ENCODE peak calls at places on chromosomes 3 and 15, in four cellular contexts. D is HepG2, O is HCT116, T is K562. A is an unnamed sample.
A peak's percentile ranks its signal among the peaks of the same experiment; 100 is the strongest.

GRCh38 chr3:140545756-140546155 is 132.1 kb upstream of the TRIM42 start:
- DNase-seq in D (no peak), O (no peak), T (no peak), A (no peak)

GRCh38 chr15:23073890-23074631 is 34.7 kb upstream of the TUBGCP5 start:
- DNase-seq in D (no peak), O (no peak), T (no peak), A (no peak)

GRCh38 chr15:58932791-58933310 is 628 bp downstream of the SLTM start:
- DNase-seq in D (no peak), O (no peak), T (peak; percentile 45), A (no peak)

GRCh38 chr15:74716647-74717046 is 8.7 kb downstream of the CYP1A1 start:
- DNase-seq in D (peak; percentile 52), O (no peak), T (no peak), A (no peak)

GRCh38 chr15:28901987-28902745 is 16.4 kb downstream of the APBA2 start:
- DNase-seq in D (no peak), O (no peak), T (peak; percentile 64), A (no peak)

GRCh38 chr15:42490246-42490742 is 647 bp downstream of the ZNF106 start:
- DNase-seq in D (no peak), O (no peak), T (no peak), A (no peak)

GRCh38 chr15:71050461-71050860 is 64.8 kb upstream of the THSD4 start:
- DNase-seq in D (no peak), O (no peak), T (no peak), A (no peak)

GRCh38 chr3:128231596-128231995 is 78.3 kb downstream of the EEFSEC start:
- DNase-seq in D (no peak), O (no peak), T (no peak), A (no peak)

GRCh38 chr15:60079210-60079609 is 75.1 kb downstream of the FOXB1 start:
- DNase-seq in D (no peak), O (no peak), T (no peak), A (no peak)

GRCh38 chr3:17810759-17811158 is 68.3 kb upstream of the TBC1D5 start:
- DNase-seq in D (peak; percentile 15), O (peak; percentile 13), T (peak; percentile 24), A (no peak)

GRCh38 chr3:99167016-99167415 is 265.5 kb upstream of the DCBLD2 start:
- DNase-seq in D (no peak), O (no peak), T (no peak), A (no peak)

GRCh38 chr3:127206154-127206553 is 13.2 kb downstream of the PRR23E start:
- DNase-seq in D (no peak), O (no peak), T (no peak), A (no peak)

GRCh38 chr15:43168192-43169107 is 16.8 kb upstream of the CCNDBP1 start:
- DNase-seq in D (no peak), O (no peak), T (no peak), A (no peak)

GRCh38 chr3:14133876-14134275 is 9.0 kb downstream of the TMEM43 start:
- DNase-seq in D (no peak), O (no peak), T (no peak), A (no peak)

GRCh38 chr15:91224750-91225380 is 124.8 kb downstream of the SV2B start:
- DNase-seq in D (peak; percentile 25), O (peak; percentile 47), T (peak; percentile 60), A (no peak)

GRCh38 chr15:95940431-95940985 is 390.0 kb upstream of the NR2F2 start:
- DNase-seq in D (no peak), O (no peak), T (no peak), A (peak; percentile 49)

GRCh38 chr3:12884104-12884742 is 42.9 kb upstream of the RPL32 start:
- DNase-seq in D (no peak), O (no peak), T (no peak), A (no peak)

GRCh38 chr3:127077506-127078064 is 94.7 kb downstream of the PLXNA1 start:
- DNase-seq in D (no peak), O (no peak), T (no peak), A (no peak)

GRCh38 chr3:65951836-65952505 is 86.7 kb downstream of the MAGI1 start:
- DNase-seq in D (peak; percentile 74), O (peak; percentile 73), T (no peak), A (no peak)

GRCh38 chr15:68492855-68493254 is 60.9 kb upstream of the ITGA11 start:
- DNase-seq in D (no peak), O (no peak), T (no peak), A (no peak)

GRCh38 chr3:51391566-51392300 is 648 bp downstream of the RBM15B start:
- DNase-seq in D (no peak), O (no peak), T (peak; percentile 17), A (peak; percentile 69)

GRCh38 chr15:80251505-80252280 is at the start of gene CTXND1:
- DNase-seq in D (no peak), O (no peak), T (no peak), A (no peak)

GRCh38 chr3:189334064-189334920 is 162.5 kb downstream of the TPRG1 start:
- DNase-seq in D (no peak), O (no peak), T (no peak), A (no peak)

GRCh38 chr15:40357246-40357645 is 773 bp upstream of the DISP2 start:
- DNase-seq in D (no peak), O (no peak), T (no peak), A (no peak)

GRCh38 chr3:96776818-96777217 is 37.6 kb upstream of the EPHA6 start:
- DNase-seq in D (no peak), O (no peak), T (no peak), A (no peak)

GRCh38 chr3:161548301-161548700 is 51.7 kb downstream of the OTOL1 start:
- DNase-seq in D (no peak), O (no peak), T (no peak), A (no peak)

GRCh38 chr3:137642831-137643230 is 121.3 kb upstream of the SOX14 start:
- DNase-seq in D (no peak), O (no peak), T (no peak), A (no peak)

GRCh38 chr15:59339252-59339672 is 33.4 kb downstream of the MYO1E start:
- DNase-seq in D (peak; percentile 90), O (no peak), T (no peak), A (no peak)

GRCh38 chr3:84836961-84837360 is 121.8 kb upstream of the CADM2 start:
- DNase-seq in D (no peak), O (no peak), T (no peak), A (peak; percentile 88)

GRCh38 chr3:90035643-90036042 is 928.2 kb downstream of the EPHA3 start:
- DNase-seq in D (no peak), O (no peak), T (no peak), A (no peak)

GRCh38 chr3:156465222-156465621 is 89.7 kb downstream of the SSR3 start:
- DNase-seq in D (no peak), O (no peak), T (no peak), A (no peak)

GRCh38 chr15:31153531-31153930 is 52.0 kb upstream of the TRPM1 start:
- DNase-seq in D (no peak), O (no peak), T (no peak), A (no peak)

GRCh38 chr3:33639889-33640288 is 78.2 kb downstream of the CLASP2 start:
- DNase-seq in D (no peak), O (no peak), T (no peak), A (no peak)

GRCh38 chr3:123503200-123503599 is 54.3 kb upstream of the ADCY5 start:
- DNase-seq in D (no peak), O (no peak), T (no peak), A (no peak)

GRCh38 chr3:120567370-120568197 is 28.6 kb upstream of the NDUFB4 start:
- DNase-seq in D (peak; percentile 11), O (no peak), T (no peak), A (no peak)

GRCh38 chr3:177195242-177195940 is 1.9 kb downstream of the TBL1XR1 start:
- DNase-seq in D (no peak), O (no peak), T (peak; percentile 53), A (no peak)
- TF ChIP-seq FOSL1 in D (no peak), O (no peak), T (no peak), A (no peak)

GRCh38 chr3:166351461-166351860 is 514.2 kb upstream of the BCHE start:
- DNase-seq in D (no peak), O (no peak), T (no peak), A (no peak)
- TF ChIP-seq FOSL1 in D (no peak), O (no peak), T (no peak), A (no peak)

GRCh38 chr15:77527831-77528231 is 104.9 kb downstream of the LINGO1 start:
- DNase-seq in D (no peak), O (no peak), T (no peak), A (no peak)

GRCh38 chr15:77529394-77530159 is 103.1 kb downstream of the LINGO1 start:
- DNase-seq in D (peak; percentile 50), O (no peak), T (no peak), A (no peak)

GRCh38 chr15:77528968-77529319 is 103.8 kb downstream of the LINGO1 start:
- DNase-seq in D (no peak), O (no peak), T (no peak), A (no peak)

GRCh38 chr15:77527164-77527778 is 105.4 kb downstream of the LINGO1 start:
- DNase-seq in D (peak; percentile 70), O (no peak), T (no peak), A (no peak)

DNA sequence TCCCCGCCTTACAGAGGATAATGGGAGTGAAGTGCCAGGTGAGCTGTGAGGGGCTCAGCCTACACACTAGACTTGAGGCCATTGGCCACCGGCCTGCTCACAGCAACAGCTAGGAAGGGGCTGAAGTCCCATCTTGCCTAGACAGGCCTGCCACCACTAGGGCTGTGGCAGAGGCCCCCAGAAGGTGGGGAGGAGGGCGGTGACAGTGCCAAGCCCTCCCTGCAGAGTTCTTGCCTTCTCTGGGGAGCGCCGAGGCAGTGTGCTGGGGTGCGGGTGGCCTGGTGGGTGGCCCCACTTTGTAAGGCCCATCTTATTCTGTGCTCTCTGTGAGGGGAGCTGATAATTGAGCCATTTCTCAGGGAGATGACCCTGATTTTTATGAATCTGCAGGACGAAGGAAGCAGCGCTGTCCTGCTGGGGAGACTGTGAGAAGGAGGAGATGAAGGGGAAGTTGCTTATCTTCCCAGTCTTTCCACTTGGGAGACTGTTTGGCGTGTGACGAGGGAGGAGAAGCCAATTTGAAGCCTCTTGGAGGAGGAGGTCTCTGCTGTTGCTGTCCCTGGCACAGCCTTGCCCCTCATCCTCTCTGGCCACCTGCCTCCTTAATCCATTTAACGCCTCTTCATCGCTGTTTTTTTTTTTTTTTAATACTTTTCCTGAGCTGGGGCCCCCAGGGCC is 104.3 kb downstream of the LINGO1 start:
- DNase-seq in D (no peak), O (no peak), T (no peak), A (no peak)
- TF ChIP-seq FOSL1 in D (no peak), O (no peak), T (no peak), A (no peak)

GRCh38 chr15:61768131-61768530 is 292.1 kb downstream of the VPS13C start:
- DNase-seq in D (no peak), O (no peak), T (no peak), A (no peak)
- TF ChIP-seq FOSL1 in D (no peak), O (no peak), T (no peak), A (no peak)

DNA sequence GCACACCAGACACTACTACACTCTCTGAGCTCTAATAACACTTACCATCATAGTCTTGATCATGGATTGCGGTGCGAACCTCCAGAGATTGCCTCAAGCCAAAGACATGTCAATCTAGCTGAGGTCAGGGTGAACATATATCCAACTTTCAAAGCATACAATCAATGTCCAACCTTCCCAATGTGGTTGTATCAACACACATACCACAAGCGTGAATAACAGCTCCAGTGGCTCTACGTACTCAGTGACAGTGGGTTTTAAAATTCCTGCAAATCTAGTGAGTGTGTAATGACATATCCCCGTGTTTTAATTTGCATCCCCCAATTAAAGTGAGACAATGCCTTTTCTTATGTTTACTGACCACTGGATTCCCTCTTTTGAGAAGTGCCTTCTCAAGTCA is 29.6 kb downstream of the SFMBT1 start:
- DNase-seq in D (no peak), O (no peak), T (no peak), A (no peak)
- TF ChIP-seq FOSL1 in D (no peak), O (no peak), T (no peak), A (no peak)